ENCODE peak calls at places on chromosomes 13 and 19, in four cellular contexts. T is WTC11, B is K562, G is HepG2. Q is an unnamed sample.

GRCh38 chr19:46132508-46133100 is 8.1 kb upstream of the IGFL3 start:
- DNase-seq in T (no peak), B (no peak), G (no peak), Q (no peak)

GRCh38 chr13:45331123-45331619 is 9.8 kb downstream of the TPT1 start:
- DNase-seq in T (no peak), B (no peak), G (no peak), Q (no peak)

GRCh38 chr19:14127176-14127575 is 9.2 kb downstream of the ASF1B start:
- DNase-seq in T (no peak), B (no peak), G (no peak), Q (no peak)

GRCh38 chr19:38975861-38976271 is 324 bp upstream of the FBXO17 start:
- DNase-seq in T (peak; percentile 29), B (no peak), G (peak; percentile 60), Q (no peak)

GRCh38 chr13:38239874-38240273 is 109.8 kb upstream of the UFM1 start:
- DNase-seq in T (no peak), B (no peak), G (no peak), Q (no peak)

GRCh38 chr13:99922631-99923404 is 48.7 kb downstream of the ZIC5 start:
- DNase-seq in T (no peak), B (no peak), G (no peak), Q (no peak)

GRCh38 chr19:5498817-5499535 is 43.8 kb downstream of the ZNRF4 start:
- DNase-seq in T (peak; percentile 76), B (no peak), G (no peak), Q (peak; percentile 26)

GRCh38 chr19:38145627-38146026 is 78.4 kb downstream of the DPF1 start:
- DNase-seq in T (no peak), B (no peak), G (no peak), Q (no peak)

GRCh38 chr19:39941151-39941550 is 6.7 kb upstream of the FCGBP start:
- DNase-seq in T (no peak), B (no peak), G (no peak), Q (no peak)

GRCh38 chr19:13507053-13507611 is 853 bp upstream of the CACNA1A start:
- DNase-seq in T (peak; percentile 32), B (no peak), G (no peak), Q (no peak)

GRCh38 chr19:4673726-4674125 is 3.6 kb upstream of the MYDGF start:
- DNase-seq in T (no peak), B (no peak), G (no peak), Q (no peak)

GRCh38 chr19:56823956-56824355 is 16.6 kb downstream of the PEG3 start:
- DNase-seq in T (no peak), B (no peak), G (no peak), Q (no peak)

GRCh38 chr13:43057653-43058317 is 34.4 kb downstream of the DNAJC15 start:
- DNase-seq in T (peak; percentile 23), B (no peak), G (peak; percentile 97), Q (no peak)

GRCh38 chr13:80823472-80823871 is 482.5 kb upstream of the SPRY2 start:
- DNase-seq in T (no peak), B (no peak), G (no peak), Q (no peak)

GRCh38 chr13:53601181-53601580 is 572.6 kb downstream of the OLFM4 start:
- DNase-seq in T (no peak), B (no peak), G (no peak), Q (no peak)

GRCh38 chr13:80870186-80870585 is 529.3 kb upstream of the SPRY2 start:
- DNase-seq in T (no peak), B (no peak), G (no peak), Q (no peak)

GRCh38 chr19:55041627-55042343 is 3.7 kb upstream of the GP6 start:
- DNase-seq in T (no peak), B (peak; percentile 80), G (no peak), Q (no peak)

GRCh38 chr13:67120872-67121531 is 109.1 kb downstream of the PCDH9 start:
- DNase-seq in T (no peak), B (no peak), G (no peak), Q (no peak)

GRCh38 chr13:97285221-97285955 is 63.3 kb downstream of the MBNL2 start:
- DNase-seq in T (no peak), B (no peak), G (no peak), Q (no peak)

GRCh38 chr13:100646030-100646673 is 28.4 kb downstream of the TMTC4 start:
- DNase-seq in T (peak; percentile 55), B (peak; percentile 7), G (peak; percentile 28), Q (peak; percentile 9)

GRCh38 chr19:34254552-34255432 is at the start of gene GARRE1:
- DNase-seq in T (peak; percentile 53), B (peak; percentile 64), G (no peak), Q (peak; percentile 82)

GRCh38 chr13:110017379-110017778 is 231.0 kb upstream of the IRS2 start:
- DNase-seq in T (peak; percentile 15), B (no peak), G (no peak), Q (no peak)

GRCh38 chr13:113819731-113820715 is 43.9 kb downstream of the GAS6 start:
- DNase-seq in T (no peak), B (no peak), G (no peak), Q (no peak)
- TF ChIP-seq ELF4 in T (no peak), B (no peak), G (no peak), Q (no peak)

GRCh38 chr13:25973085-25973484 is 78.7 kb downstream of the SHISA2 start:
- DNase-seq in T (no peak), B (no peak), G (no peak), Q (no peak)
- TF ChIP-seq ELF4 in T (no peak), B (no peak), G (no peak), Q (no peak)

DNA sequence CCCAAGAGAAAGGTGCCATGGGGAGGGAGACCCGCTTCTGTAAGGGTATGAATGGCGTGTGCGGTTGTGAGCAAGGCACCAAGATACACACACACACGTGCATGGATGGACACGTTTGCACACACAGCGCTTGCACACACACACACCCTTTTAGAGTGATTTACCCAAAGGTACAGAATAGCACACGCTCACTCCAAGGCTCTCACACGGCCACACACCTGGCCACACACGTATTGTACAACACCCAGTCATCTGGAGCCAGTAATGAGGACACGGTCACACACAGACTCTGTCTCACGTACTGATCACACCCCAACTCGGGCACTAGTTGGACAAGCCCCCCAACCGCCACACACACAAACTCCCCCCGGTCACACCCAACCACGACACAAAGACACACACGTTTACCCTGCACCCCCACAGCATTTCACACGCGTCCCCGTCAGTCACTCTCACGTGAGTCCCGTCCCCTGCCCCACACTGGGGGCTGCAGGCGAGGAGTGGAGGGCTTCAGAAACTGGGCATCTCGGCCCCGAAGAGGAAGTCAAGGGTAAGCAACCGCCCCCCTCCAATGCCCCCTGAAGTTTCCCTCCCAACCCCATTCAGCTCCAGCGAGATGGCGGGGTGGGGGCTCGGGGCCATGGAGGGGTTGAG is 779 bp downstream of the OLFM2 start:
- DNase-seq in T (peak; percentile 29), B (no peak), G (no peak), Q (no peak)
- TF ChIP-seq ELF4 in T (no peak), B (no peak), G (no peak), Q (no peak)

GRCh38 chr19:6587093-6587820 is 3.7 kb downstream of the CD70 start:
- DNase-seq in T (peak; percentile 28), B (no peak), G (no peak), Q (no peak)
- TF ChIP-seq ELF4 in T (no peak), B (no peak), G (no peak), Q (no peak)

GRCh38 chr19:16447015-16447384 is 24.8 kb downstream of the EPS15L1 start:
- DNase-seq in T (no peak), B (peak; percentile 74), G (peak; percentile 80), Q (no peak)
- TF ChIP-seq ELF4 in T (no peak), B (no peak), G (no peak), Q (no peak)

DNA sequence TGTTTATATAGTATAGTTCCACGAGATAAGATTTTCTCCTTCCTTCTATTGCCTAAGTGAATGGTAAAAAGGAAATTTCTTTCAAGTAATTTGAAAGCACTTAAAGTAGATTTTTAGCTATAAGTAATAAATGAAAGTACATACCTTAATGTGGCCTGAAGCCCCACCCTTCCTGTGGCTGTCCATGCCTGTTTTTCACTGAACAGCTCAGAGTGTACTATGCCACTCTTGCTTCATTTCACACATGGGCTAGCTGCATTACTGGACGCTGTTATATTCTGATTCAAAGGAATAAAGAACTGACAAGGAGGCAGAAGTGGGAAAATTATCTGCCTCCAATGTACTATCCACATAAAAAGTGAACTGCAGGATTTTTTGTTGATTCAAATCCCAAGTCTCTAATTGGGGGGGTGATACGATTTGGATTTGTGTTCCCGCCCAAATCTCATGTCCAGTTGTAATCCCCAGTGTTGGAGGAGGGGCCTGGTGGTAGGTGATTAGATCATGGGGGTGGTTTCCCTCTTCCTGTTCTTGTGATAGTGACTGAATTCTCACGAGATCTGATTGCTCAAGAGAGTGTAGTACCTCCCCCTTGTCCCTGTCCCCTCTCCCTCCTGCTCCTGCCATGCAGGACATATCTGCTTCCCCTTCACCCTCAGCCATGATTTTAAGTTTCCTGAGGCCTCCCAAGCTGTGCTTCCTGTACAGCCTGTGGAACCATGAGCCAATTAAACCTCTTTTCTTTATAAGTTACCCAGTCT is 154.8 kb upstream of the SGCG start:
- DNase-seq in T (no peak), B (no peak), G (no peak), Q (no peak)
- TF ChIP-seq ELF4 in T (no peak), B (no peak), G (no peak), Q (no peak)

GRCh38 chr13:76837811-76838210 is 48.4 kb downstream of the KCTD12 start:
- DNase-seq in T (no peak), B (no peak), G (no peak), Q (no peak)
- TF ChIP-seq ELF4 in T (no peak), B (no peak), G (no peak), Q (no peak)

GRCh38 chr13:102401305-102401704 is 543 bp downstream of the FGF14 start:
- DNase-seq in T (no peak), B (no peak), G (no peak), Q (no peak)
- TF ChIP-seq ELF4 in T (no peak), B (no peak), G (no peak), Q (no peak)